ENCODE peak calls at places on chromosomes 4 and X, in six cellular contexts. T, Y, K, Z, D and O are unnamed samples.

GRCh38 chrX:54357414-54358377 is at the start of gene WNK3:
- DNase-seq in Y (peak), T (peak), K (peak), D (peak), Z (peak), O (no peak)

GRCh38 chr4:114236370-114236769 is 256.9 kb upstream of the ARSJ start:
- DNase-seq in T (no peak), Z (no peak), K (no peak), Y (no peak), D (no peak), O (peak)

GRCh38 chr4:184453402-184454160 is 20.8 kb downstream of the IRF2 start:
- DNase-seq in Y (peak), K (peak), D (peak), T (no peak), Z (no peak), O (no peak)

GRCh38 chr4:159010563-159011260 is 92.2 kb upstream of the RAPGEF2 start:
- DNase-seq in Z (no peak), T (peak), D (peak), Y (peak), K (peak), O (no peak)

GRCh38 chr4:13597604-13598003 is 29.9 kb downstream of the BOD1L1 start:
- DNase-seq in T (no peak), Z (no peak), D (no peak), Y (no peak), K (no peak), O (no peak)

GRCh38 chr4:188214861-188215260 is 75.6 kb downstream of the TRIML1 start:
- DNase-seq in Y (no peak), K (no peak), T (no peak), D (no peak), Z (no peak), O (no peak)

GRCh38 chr4:126396121-126396520 is 1081.4 kb downstream of the FAT4 start:
- DNase-seq in Z (no peak), D (no peak), K (no peak), Y (no peak), T (no peak), O (no peak)

GRCh38 chrX:73400136-73400748 is 46.6 kb upstream of the CDX4 start:
- DNase-seq in T (no peak), K (no peak), Y (no peak), D (no peak), Z (no peak), O (no peak)

GRCh38 chrX:118038614-118039365 is 77.8 kb downstream of the KLHL13 start:
- DNase-seq in T (no peak), K (no peak), D (no peak), Z (no peak), Y (no peak), O (no peak)

GRCh38 chr4:125620066-125620850 is 305.5 kb downstream of the FAT4 start:
- DNase-seq in D (no peak), Y (no peak), T (no peak), K (no peak), Z (no peak), O (no peak)

GRCh38 chrX:153400146-153401132 is 711 bp downstream of the PNMA6E start:
- DNase-seq in D (peak), K (no peak), Y (peak), T (no peak), Z (no peak), O (peak)

GRCh38 chr4:51851937-51852290 is 9.0 kb downstream of the DCUN1D4 start:
- DNase-seq in T (no peak), Z (no peak), D (no peak), Y (no peak), K (no peak), O (no peak)

GRCh38 chr4:153661215-153661822 is 22.8 kb upstream of the TLR2 start:
- DNase-seq in T (no peak), Y (no peak), K (peak), Z (no peak), D (no peak), O (no peak)

GRCh38 chr4:5381981-5382441 is 326.3 kb downstream of the EVC2 start:
- DNase-seq in T (no peak), K (no peak), Z (no peak), D (no peak), Y (no peak), O (no peak)

GRCh38 chr4:149045731-149046130 is 603.5 kb upstream of the NR3C2 start:
- DNase-seq in T (no peak), D (no peak), Z (no peak), Y (no peak), K (no peak), O (no peak)

GRCh38 chrX:70433848-70434351 is 10.7 kb upstream of the DLG3 start:
- DNase-seq in T (peak), Z (peak), D (peak), K (no peak), Y (peak), O (peak)